ENCODE peak calls at places on chromosomes 1 and 21, in nine cellular contexts. A is stimulated activated CD4-positive, alpha-beta T cell treated with anti-CD3 and anti-CD28 coated beads, Interleukin-2, amount 100 ng/mL, for 48 hours; O is NCI-H1105; R is activated T-helper 1 cell treated with Interleukin-2 at 50 U/mL for 16 hours; U is effector CD4-positive, alpha-beta T cell; L is PC-3; Z is PC-9; V is C1 segment of cervical spinal cord; W is smooth muscle cell of the brain vasculature. D is an unnamed sample.
A peak's percentile ranks its signal among the peaks of the same experiment; 100 is the strongest.

GRCh38 chr1:89721351-89721750 is 88.4 kb downstream of the LRRC8C start:
- DNase-seq in Z (no peak), A (no peak), U (no peak), R (no peak), L (peak; percentile 69), V (no peak), W (no peak), O (no peak), D (no peak)

GRCh38 chr1:223331929-223332328 is 32.0 kb downstream of the SUSD4 start:
- DNase-seq in U (no peak), W (no peak), L (peak; percentile 74), R (no peak), O (no peak), V (no peak), A (no peak), Z (peak; percentile 25), D (no peak)

GRCh38 chr21:39079617-39080016 is 103.6 kb downstream of the PSMG1 start:
- DNase-seq in A (no peak), L (no peak), W (no peak), U (no peak), R (no peak), O (no peak), V (peak; percentile 11), Z (no peak), D (no peak)

GRCh38 chr1:243850013-243850367 is at the start of gene AKT3:
- DNase-seq in O (no peak), U (no peak), R (no peak), Z (no peak), L (no peak), W (no peak), V (no peak), A (no peak), D (no peak)

GRCh38 chr1:241957692-241958494 is at the start of gene BECN2:
- DNase-seq in R (no peak), O (no peak), W (no peak), L (no peak), A (no peak), Z (no peak), U (no peak), V (no peak), D (no peak)

GRCh38 chr21:36627242-36627641 is 71.7 kb upstream of the SIM2 start:
- DNase-seq in L (peak; percentile 96), R (no peak), Z (no peak), A (no peak), U (no peak), V (no peak), W (no peak), O (no peak), D (no peak)

GRCh38 chr1:41365772-41366427 is 4.7 kb downstream of the FOXO6 start:
- DNase-seq in L (no peak), R (no peak), V (peak; percentile 12), O (peak; percentile 88), A (no peak), W (no peak), U (no peak), Z (peak; percentile 54), D (peak; percentile 96)

GRCh38 chr1:116394270-116394669 is 21.2 kb downstream of the ATP1A1 start:
- DNase-seq in A (no peak), R (no peak), Z (no peak), O (no peak), W (no peak), U (no peak), L (no peak), V (no peak), D (no peak)

GRCh38 chr1:94843430-94843829 is 23.3 kb downstream of the SLC44A3 start:
- DNase-seq in L (no peak), R (no peak), V (no peak), Z (no peak), O (no peak), U (no peak), A (no peak), W (no peak), D (no peak)

GRCh38 chr1:67515324-67516080 is 85.3 kb upstream of the SERBP1 start:
- DNase-seq in O (no peak), A (no peak), L (no peak), Z (no peak), U (no peak), V (no peak), W (no peak), R (no peak), D (no peak)

GRCh38 chr1:246450485-246451251 is 56.4 kb downstream of the SMYD3 start:
- DNase-seq in V (no peak), L (peak; percentile 52), W (no peak), Z (no peak), O (peak; percentile 32), U (no peak), R (no peak), A (no peak), D (peak; percentile 75)

GRCh38 chr1:22712502-22713271 is 2.0 kb downstream of the EPHB2 start:
- DNase-seq in A (peak; percentile 40), L (peak; percentile 71), V (no peak), O (no peak), Z (no peak), R (no peak), U (no peak), W (no peak), D (no peak)

GRCh38 chr1:205766038-205766437 is 9.2 kb downstream of the RAB29 start:
- DNase-seq in R (no peak), U (no peak), A (no peak), L (peak; percentile 59), W (no peak), Z (no peak), V (no peak), O (no peak), D (no peak)

GRCh38 chr21:30436986-30437385 is 3.1 kb upstream of the KRTAP15-1 start:
- DNase-seq in Z (no peak), O (no peak), L (peak; percentile 13), W (no peak), V (no peak), U (no peak), R (no peak), A (no peak), D (no peak)

GRCh38 chr1:154503898-154504297 is 1.7 kb upstream of the SHE start:
- DNase-seq in O (no peak), U (no peak), L (no peak), A (no peak), V (no peak), W (no peak), Z (no peak), R (no peak), D (no peak)

D was measured in NCI-H748 treated with DMSO at 0.1 percent for 48 hours.